ENCODE peak calls at places on chromosomes 2 and 18, in seven cellular contexts. M is DND-41, W is trophoblast cell, L is H9, X is OCI-LY7, G is fibroblast of lung, F is mesenchymal stem cell. S is an unnamed sample.

GRCh38 chr2:145829931-145830330 is 1310.0 kb upstream of the ZEB2 start:
- DNase-seq in M (no peak), W (no peak), L (no peak), X (no peak), G (no peak), F (no peak), S (no peak)

GRCh38 chr2:118988706-118989105 is 46.7 kb downstream of the MARCO start:
- DNase-seq in M (no peak), W (no peak), L (no peak), X (no peak), G (no peak), F (no peak), S (no peak)

GRCh38 chr2:234879671-234880455 is 72.0 kb upstream of the SH3BP4 start:
- DNase-seq in M (no peak), W (no peak), L (peak; percentile 10), X (no peak), G (peak; percentile 98), F (peak; percentile 65), S (no peak)

GRCh38 chr18:74226156-74226555 is 65.6 kb downstream of the CYB5A start:
- DNase-seq in M (no peak), W (no peak), L (no peak), X (no peak), G (no peak), F (no peak), S (peak; percentile 37)

GRCh38 chr18:37481058-37481457 is 84.5 kb downstream of the CELF4 start:
- DNase-seq in M (no peak), W (no peak), L (no peak), X (no peak), G (no peak), F (no peak), S (peak; percentile 21)

GRCh38 chr2:164840458-164840929 is 1.1 kb downstream of the COBLL1 start:
- DNase-seq in M (no peak), W (peak; percentile 18), L (peak; percentile 43), X (no peak), G (peak; percentile 6), F (peak; percentile 21), S (peak; percentile 75)

GRCh38 chr18:13680612-13681011 is 45.7 kb downstream of the FAM210A start:
- DNase-seq in M (no peak), W (peak; percentile 65), L (peak; percentile 61), X (no peak), G (no peak), F (no peak), S (peak; percentile 48)

GRCh38 chr2:58127111-58127510 is 80.5 kb downstream of the VRK2 start:
- DNase-seq in M (no peak), W (no peak), L (no peak), X (no peak), G (no peak), F (no peak), S (no peak)

GRCh38 chr2:70771446-70771845 is 3.4 kb upstream of the ADD2 start:
- DNase-seq in M (no peak), W (no peak), L (no peak), X (no peak), G (no peak), F (no peak), S (no peak)

GRCh38 chr18:49519041-49519971 is 32.3 kb upstream of the C18orf32 start:
- DNase-seq in M (no peak), W (peak; percentile 43), L (no peak), X (no peak), G (no peak), F (no peak), S (no peak)

GRCh38 chr2:176508984-176509383 is 239.7 kb downstream of the MTX2 start:
- DNase-seq in M (no peak), W (no peak), L (no peak), X (no peak), G (peak; percentile 85), F (no peak), S (no peak)

GRCh38 chr2:128389521-128389920 is 70.9 kb upstream of the HS6ST1 start:
- DNase-seq in M (no peak), W (no peak), L (peak; percentile 30), X (no peak), G (no peak), F (no peak), S (no peak)

GRCh38 chr18:68519341-68519740 is 195.6 kb downstream of the TMX3 start:
- DNase-seq in M (no peak), W (peak; percentile 14), L (no peak), X (no peak), G (peak; percentile 40), F (no peak), S (no peak)

DNA sequence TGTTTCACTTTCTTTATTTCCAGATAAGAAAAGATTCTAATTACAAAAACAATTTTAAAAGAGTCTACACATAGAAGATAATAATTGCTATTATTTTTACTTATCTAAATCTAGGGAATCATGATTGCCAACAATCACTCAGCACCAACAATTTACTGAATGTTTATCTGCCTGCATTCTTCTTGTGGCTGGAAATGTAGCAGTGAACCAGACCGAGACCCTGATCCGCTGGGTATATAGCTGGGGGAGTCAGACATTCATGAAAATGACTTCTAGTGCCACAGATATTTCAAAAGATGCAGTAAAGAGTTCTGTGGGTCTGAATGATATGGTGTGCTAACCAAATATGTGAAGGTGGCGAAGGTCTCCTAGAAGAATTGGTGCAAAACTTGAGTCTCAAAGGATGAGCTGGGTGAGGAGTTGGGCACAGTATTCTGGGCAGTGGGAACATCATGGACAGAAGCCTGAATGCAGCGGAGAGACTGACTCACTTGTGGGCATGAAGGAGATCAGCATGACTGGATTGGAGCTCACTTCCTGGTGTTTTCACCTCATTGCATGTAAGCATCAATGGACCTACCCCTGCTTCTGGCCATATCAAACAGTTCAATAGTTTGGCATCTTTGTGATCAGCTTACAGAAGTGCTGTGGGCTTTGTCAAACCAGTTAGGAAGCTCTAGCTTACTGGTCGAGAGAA is 26.1 kb upstream of the FN1 start:
- DNase-seq in M (no peak), W (no peak), L (no peak), X (no peak), G (peak; percentile 85), F (peak; percentile 45), S (no peak)
- H2AFZ ChIP-seq in M (no peak overlapping the region), W (no peak overlapping the region), L (no peak overlapping the region), X (no peak overlapping the region), G (no peak overlapping the region), F (no peak overlapping the region), S (no peak overlapping the region)

GRCh38 chr2:42339191-42339912 is 21.7 kb downstream of the COX7A2L start:
- DNase-seq in M (no peak), W (no peak), L (peak; percentile 69), X (peak; percentile 20), G (no peak), F (no peak), S (no peak)

GRCh38 chr2:42340045-42340937 is 20.7 kb downstream of the COX7A2L start:
- DNase-seq in M (no peak), W (no peak), L (no peak), X (no peak), G (no peak), F (no peak), S (no peak)

GRCh38 chr2:42342795-42343241 is 18.2 kb downstream of the COX7A2L start:
- DNase-seq in M (no peak), W (peak; percentile 14), L (no peak), X (no peak), G (no peak), F (no peak), S (no peak)

GRCh38 chr2:42340938-42341636 is 19.9 kb downstream of the COX7A2L start:
- DNase-seq in M (peak; percentile 75), W (no peak), L (no peak), X (no peak), G (no peak), F (no peak), S (no peak)

DNA sequence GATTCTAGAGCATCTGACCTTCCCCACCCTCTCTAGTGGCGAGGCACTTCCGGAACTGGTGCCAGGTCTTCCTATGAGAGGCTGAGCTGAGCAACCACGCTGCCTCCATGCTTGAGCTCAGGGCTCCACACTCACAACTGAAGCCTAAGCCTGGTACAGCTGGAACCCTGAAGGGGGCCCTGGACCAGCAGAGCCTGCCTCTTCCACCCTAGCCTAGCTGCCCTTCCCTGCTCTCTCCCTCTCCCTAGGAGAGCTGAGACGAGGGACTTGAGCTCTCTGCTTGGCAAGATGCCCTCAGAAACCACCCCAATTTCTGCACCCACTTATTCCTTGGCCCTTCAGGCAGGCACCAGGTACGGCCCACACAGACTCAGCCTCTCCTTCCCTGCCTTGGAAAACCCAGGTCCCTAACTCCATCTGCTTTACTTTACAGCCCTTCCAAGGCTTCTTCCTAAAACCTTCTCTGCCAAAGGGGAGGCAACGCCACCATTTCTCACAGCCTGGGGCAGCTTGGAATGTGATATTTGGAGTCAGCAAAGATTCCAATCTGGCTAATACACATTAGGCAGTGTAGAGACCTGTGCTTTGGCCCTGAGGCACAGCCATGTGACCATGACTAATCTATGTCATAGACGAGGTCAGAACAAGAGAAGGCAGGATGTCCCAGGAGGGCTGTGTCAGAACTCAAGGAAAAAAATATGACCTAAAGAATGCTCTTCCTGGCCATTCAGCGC is 18.8 kb downstream of the COX7A2L start:
- DNase-seq in M (peak; percentile 57), W (peak; percentile 99), L (peak; percentile 38), X (no peak), G (peak; percentile 92), F (peak; percentile 93), S (peak; percentile 64)
- H2AFZ ChIP-seq in M (no peak overlapping the region), W (peak overlapping the region; percentile 12), L (no peak overlapping the region), X (no peak overlapping the region), G (no peak overlapping the region), F (no peak overlapping the region), S (no peak overlapping the region)

DNA sequence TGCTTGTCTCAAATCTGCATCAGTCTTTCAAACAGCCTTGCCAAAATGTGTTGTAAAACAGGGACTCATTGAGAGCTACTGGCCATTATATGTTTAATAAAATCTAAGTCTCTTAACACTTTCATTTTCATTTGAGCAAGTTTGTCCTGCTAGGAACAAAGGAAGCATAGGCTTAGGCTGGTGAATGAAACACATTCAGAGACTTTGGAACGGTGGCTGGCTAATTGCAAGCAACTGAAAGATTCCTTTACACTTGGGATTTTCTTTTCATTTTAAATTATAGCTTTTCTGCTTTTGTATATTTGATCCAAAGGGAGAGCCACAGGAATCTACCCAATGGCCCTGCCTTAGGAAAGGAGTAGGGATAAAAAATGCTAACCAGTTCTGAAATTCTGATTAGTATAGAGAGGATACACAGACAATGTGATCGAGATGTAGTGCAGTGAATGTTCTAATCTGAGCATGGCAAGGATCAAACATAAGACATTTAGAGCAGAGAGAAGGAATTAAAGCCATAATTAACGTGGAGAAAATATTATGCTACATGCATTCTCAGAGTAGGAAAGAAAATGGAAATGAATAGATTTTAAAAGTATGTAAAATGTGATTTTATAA is 911.4 kb upstream of the SLC39A10 start:
- DNase-seq in M (no peak), W (no peak), L (no peak), X (no peak), G (no peak), F (no peak), S (no peak)
- H2AFZ ChIP-seq in M (peak overlapping the region; percentile 52), W (no peak overlapping the region), L (no peak overlapping the region), X (no peak overlapping the region), G (no peak overlapping the region), F (no peak overlapping the region), S (no peak overlapping the region)

GRCh38 chr2:23901966-23902942 is 24.7 kb downstream of the ATAD2B start:
- DNase-seq in M (no peak), W (peak; percentile 92), L (no peak), X (no peak), G (peak; percentile 65), F (peak; percentile 73), S (no peak)

GRCh38 chr2:23904215-23904614 is 22.7 kb downstream of the ATAD2B start:
- DNase-seq in M (no peak), W (peak; percentile 21), L (no peak), X (no peak), G (no peak), F (no peak), S (no peak)

GRCh38 chr2:23904692-23905091 is 22.2 kb downstream of the ATAD2B start:
- DNase-seq in M (no peak), W (peak; percentile 33), L (no peak), X (no peak), G (peak; percentile 62), F (peak; percentile 70), S (no peak)

GRCh38 chr2:23903034-23903433 is 23.9 kb downstream of the ATAD2B start:
- DNase-seq in M (no peak), W (no peak), L (no peak), X (no peak), G (no peak), F (no peak), S (no peak)

GRCh38 chr2:23905155-23905554 is 21.8 kb downstream of the ATAD2B start:
- DNase-seq in M (no peak), W (no peak), L (no peak), X (no peak), G (peak; percentile 73), F (peak; percentile 54), S (no peak)
- H2AFZ ChIP-seq in M (no peak overlapping the region), W (no peak overlapping the region), L (no peak overlapping the region), X (no peak overlapping the region), G (no peak overlapping the region), F (no peak overlapping the region), S (no peak overlapping the region)

S was measured in hepatocyte.